ENCODE peak calls at places on chromosome 11, in seven cellular contexts. V, B, W, Z, S, L and I are unnamed samples.

GRCh38 chr11:22459053-22459452 is 120.9 kb downstream of the SLC17A6 start:
- DNase-seq in V (no peak), W (no peak), S (peak; percentile 83), L (no peak), Z (no peak), B (no peak), I (no peak)

GRCh38 chr11:72741849-72742521 is 10.2 kb downstream of the ARAP1 start:
- DNase-seq in S (no peak), B (no peak), L (no peak), W (no peak), V (no peak), Z (peak; percentile 48), I (peak; percentile 64)

GRCh38 chr11:7604331-7604973 is 68.8 kb downstream of the CYB5R2 start:
- DNase-seq in V (no peak), Z (no peak), W (no peak), S (peak; percentile 69), L (no peak), B (peak; percentile 60), I (no peak)

GRCh38 chr11:130051077-130051476 is 18.6 kb upstream of the APLP2 start:
- DNase-seq in B (no peak), S (no peak), W (no peak), V (no peak), L (no peak), Z (no peak), I (peak; percentile 35)

GRCh38 chr11:2166091-2166851 is 5.3 kb upstream of the INS start:
- DNase-seq in S (no peak), W (peak; percentile 46), B (no peak), Z (peak; percentile 75), L (peak; percentile 79), V (peak; percentile 54), I (peak; percentile 90)

GRCh38 chr11:1781593-1781975 is 17.9 kb upstream of the CTSD start:
- DNase-seq in S (no peak), V (no peak), W (no peak), Z (no peak), B (no peak), L (no peak), I (no peak)

GRCh38 chr11:64566042-64566914 is 24.7 kb upstream of the SLC22A12 start:
- DNase-seq in V (no peak), L (peak; percentile 90), S (peak; percentile 65), B (peak; percentile 65), Z (peak; percentile 66), W (peak; percentile 41), I (no peak)

GRCh38 chr11:31943056-31943780 is 132.1 kb upstream of the PAX6 start:
- DNase-seq in L (peak; percentile 20), Z (no peak), W (no peak), S (no peak), B (no peak), V (no peak), I (no peak)

GRCh38 chr11:70788247-70789022 is 390.1 kb downstream of the CTTN start:
- DNase-seq in S (peak; percentile 19), W (no peak), Z (no peak), B (no peak), V (no peak), L (no peak), I (no peak)

GRCh38 chr11:113994077-113994954 is 19.4 kb downstream of the HTR3A start:
- DNase-seq in B (no peak), Z (peak; percentile 50), V (no peak), S (peak; percentile 11), L (peak; percentile 74), W (peak; percentile 36), I (no peak)

GRCh38 chr11:91308069-91308468 is 916.5 kb upstream of the FAT3 start:
- DNase-seq in V (no peak), W (no peak), B (no peak), L (peak; percentile 4), S (no peak), Z (no peak), I (no peak)

GRCh38 chr11:14358729-14359439 is at the start of gene RRAS2:
- DNase-seq in V (peak; percentile 75), S (peak; percentile 77), W (peak; percentile 77), Z (peak; percentile 85), B (peak; percentile 81), L (peak; percentile 93), I (peak; percentile 94)

GRCh38 chr11:32792948-32793475 is 1.4 kb downstream of the CCDC73 start:
- DNase-seq in W (peak; percentile 69), Z (peak; percentile 39), V (peak; percentile 11), B (peak; percentile 69), L (peak; percentile 71), S (peak; percentile 57), I (no peak)

GRCh38 chr11:68021167-68021787 is 9.2 kb upstream of the NDUFS8 start:
- DNase-seq in V (no peak), L (peak; percentile 65), B (peak; percentile 60), S (no peak), W (peak; percentile 72), Z (no peak), I (peak; percentile 67)

GRCh38 chr11:94151903-94152677 is 23.4 kb downstream of the PANX1 start:
- DNase-seq in V (no peak), W (peak; percentile 37), Z (peak; percentile 69), B (no peak), S (peak; percentile 81), L (no peak), I (no peak)

GRCh38 chr11:34345012-34345804 is 12.6 kb downstream of the ABTB2 start:
- DNase-seq in B (no peak), V (no peak), S (no peak), W (peak; percentile 49), L (no peak), Z (no peak), I (no peak)

GRCh38 chr11:130181295-130182272 is 22.0 kb downstream of the ST14 start:
- DNase-seq in L (no peak), V (no peak), Z (no peak), W (peak; percentile 56), S (no peak), B (peak; percentile 84), I (no peak)

GRCh38 chr11:65879622-65880021 is at the start of gene CTSW:
- DNase-seq in V (no peak), B (no peak), L (no peak), S (no peak), W (no peak), Z (no peak), I (no peak)

GRCh38 chr11:76279651-76280050 is 73.3 kb upstream of the WNT11 start:
- DNase-seq in V (no peak), B (no peak), L (peak; percentile 37), Z (no peak), W (no peak), S (no peak), I (no peak)

GRCh38 chr11:72704783-72705287 is 30.6 kb upstream of the PDE2A start:
- DNase-seq in L (no peak), S (no peak), V (no peak), W (no peak), Z (no peak), B (no peak), I (no peak)

GRCh38 chr11:9530901-9531625 is 42.4 kb upstream of the WEE1 start:
- DNase-seq in W (no peak), B (peak; percentile 63), Z (no peak), V (no peak), S (no peak), L (no peak), I (peak; percentile 58)
- TF ChIP-seq POLR2AphosphoS5 in W (no peak), B (peak; percentile 30), Z (no peak), V (no peak), S (no peak), L (no peak), I (no peak)

GRCh38 chr11:122897606-122898210 is 15.1 kb downstream of the JHY start:
- DNase-seq in Z (no peak), W (no peak), S (peak; percentile 55), B (no peak), L (no peak), V (no peak), I (no peak)

GRCh38 chr11:122902951-122903350 is 20.4 kb downstream of the JHY start:
- DNase-seq in Z (no peak), L (no peak), W (no peak), B (no peak), S (no peak), V (no peak), I (no peak)

GRCh38 chr11:122898799-122899198 is 16.2 kb downstream of the JHY start:
- DNase-seq in B (no peak), V (no peak), S (no peak), L (no peak), Z (no peak), W (no peak), I (no peak)

GRCh38 chr11:122895591-122895990 is 13.0 kb downstream of the JHY start:
- DNase-seq in B (no peak), W (no peak), S (no peak), L (no peak), Z (no peak), V (no peak), I (no peak)

DNA sequence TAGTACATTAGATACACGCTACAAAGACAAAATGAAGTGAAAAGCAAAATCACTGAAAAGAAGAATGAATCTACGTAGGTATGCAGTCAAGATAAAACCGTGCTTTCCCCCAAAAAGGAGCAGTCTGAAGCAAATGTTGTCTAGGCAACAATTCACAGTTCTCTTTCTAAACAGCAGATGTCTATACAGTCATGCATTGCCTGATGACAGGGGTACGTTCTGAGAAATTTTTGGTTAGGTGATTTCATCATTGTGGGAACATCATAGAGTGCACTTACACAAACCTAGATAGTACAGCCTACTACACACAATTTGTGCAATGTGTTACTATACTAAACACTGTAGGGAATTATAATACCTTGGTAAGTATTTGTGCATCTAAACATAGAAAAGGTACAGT is 18.2 kb downstream of the JHY start:
- DNase-seq in Z (no peak), S (no peak), V (no peak), B (no peak), L (no peak), W (no peak), I (no peak)
- TF ChIP-seq POLR2AphosphoS5 in Z (no peak), S (no peak), V (no peak), B (no peak), L (no peak), W (no peak), I (no peak)

DNA sequence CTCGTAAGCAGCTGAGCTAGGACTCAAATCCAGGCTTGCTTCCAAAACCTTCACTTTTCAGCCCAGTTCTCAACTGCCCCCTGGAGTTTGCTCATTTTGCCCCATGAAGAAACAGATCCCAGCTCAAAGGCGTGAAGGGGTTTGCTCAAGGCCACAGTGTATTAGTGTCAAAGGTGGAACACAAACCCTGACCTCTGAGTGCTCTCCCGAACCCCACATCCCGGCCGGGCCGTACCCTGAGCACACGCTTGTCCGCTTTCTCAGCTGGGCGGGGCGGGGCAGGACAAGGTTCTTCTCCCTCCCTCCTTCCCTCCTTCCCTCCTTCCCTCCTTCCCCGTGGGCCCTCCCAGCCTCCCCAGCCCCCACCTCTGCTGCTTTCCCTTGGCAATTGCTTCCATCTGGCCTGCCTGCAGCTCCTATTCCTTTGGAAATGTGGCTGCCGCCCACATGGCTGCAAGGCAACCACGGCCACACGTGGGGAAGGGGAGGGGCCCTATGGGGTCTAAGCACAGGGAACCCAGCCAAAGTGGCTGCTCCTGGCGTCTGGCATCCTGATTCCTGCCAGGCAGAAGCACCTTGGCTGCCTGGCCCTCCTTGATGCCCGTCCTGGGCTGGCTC is 4.1 kb downstream of the ST3GAL4 start:
- DNase-seq in L (no peak), Z (peak; percentile 54), B (peak; percentile 57), W (no peak), S (no peak), V (no peak), I (no peak)
- TF ChIP-seq POLR2AphosphoS5 in L (no peak), Z (no peak), B (no peak), W (no peak), S (no peak), V (no peak), I (no peak)

DNA sequence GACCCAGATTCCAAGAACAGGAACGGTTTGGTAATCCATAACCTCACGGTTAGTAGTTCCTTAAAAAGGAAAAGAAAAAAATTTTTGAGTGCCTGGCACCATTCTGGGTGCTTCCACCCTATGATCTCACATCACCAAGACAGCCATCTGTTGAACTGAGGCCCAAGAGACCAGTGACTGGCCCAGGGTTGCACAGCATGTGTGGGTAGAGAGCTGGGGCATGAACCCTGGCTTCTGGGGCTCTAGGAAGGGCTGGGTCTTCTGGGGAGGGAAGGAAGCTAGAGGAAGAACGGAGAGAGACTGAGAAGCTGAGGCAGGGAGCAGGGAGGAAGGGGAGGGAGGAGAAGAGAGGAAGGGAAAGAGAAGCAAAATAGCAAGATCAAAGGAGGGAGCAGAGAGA is 4.8 kb upstream of the SPI1 start:
- DNase-seq in Z (no peak), W (no peak), S (no peak), L (no peak), B (no peak), V (no peak), I (no peak)
- TF ChIP-seq POLR2AphosphoS5 in Z (no peak), W (no peak), S (no peak), L (no peak), B (no peak), V (no peak), I (no peak)